ENCODE peak calls at places on chromosomes 12 and 14, in nine cellular contexts. One of them, this sample, is unnamed.
A peak's percentile ranks its signal among the peaks of the same experiment; 100 is the strongest.

GRCh38 chr12:60760965-60761364 is 1165.1 kb downstream of the SLC16A7 start:
- DNase-seq in HCT116: no peak
- DNase-seq in PC-3: no peak
- DNase-seq in hepatocyte: no peak
- DNase-seq in neural progenitor cell: no peak
- DNase-seq in GM23248: no peak
- DNase-seq in OCI-LY7: no peak
- DNase-seq in SK-N-SH: no peak
- DNase-seq in MM.1S: no peak
- DNase-seq in this sample: no peak

GRCh38 chr12:130668286-130669204 is 47.6 kb downstream of the RIMBP2 start:
- DNase-seq in HCT116: no peak
- DNase-seq in PC-3: no peak
- DNase-seq in hepatocyte: no peak
- DNase-seq in neural progenitor cell: no peak
- DNase-seq in GM23248: no peak
- DNase-seq in OCI-LY7: no peak
- DNase-seq in SK-N-SH: no peak
- DNase-seq in MM.1S: no peak
- DNase-seq in this sample: no peak

GRCh38 chr12:130405332-130405731 is 67.6 kb downstream of the PIWIL1 start:
- DNase-seq in HCT116: no peak
- DNase-seq in PC-3: no peak
- DNase-seq in hepatocyte: no peak
- DNase-seq in neural progenitor cell: no peak
- DNase-seq in GM23248: no peak
- DNase-seq in OCI-LY7: no peak
- DNase-seq in SK-N-SH: no peak
- DNase-seq in MM.1S: no peak
- DNase-seq in this sample: no peak

GRCh38 chr14:65237023-65237814 is 134.9 kb upstream of the MAX start:
- DNase-seq in HCT116: no peak
- DNase-seq in PC-3: no peak
- DNase-seq in hepatocyte: no peak
- DNase-seq in neural progenitor cell: no peak
- DNase-seq in GM23248: peak; percentile 62
- DNase-seq in OCI-LY7: no peak
- DNase-seq in SK-N-SH: no peak
- DNase-seq in MM.1S: no peak
- DNase-seq in this sample: no peak

GRCh38 chr12:8996682-8997405 is 7.5 kb downstream of the KLRG1 start:
- DNase-seq in HCT116: no peak
- DNase-seq in PC-3: no peak
- DNase-seq in hepatocyte: peak; percentile 49
- DNase-seq in neural progenitor cell: no peak
- DNase-seq in GM23248: peak; percentile 49
- DNase-seq in OCI-LY7: no peak
- DNase-seq in SK-N-SH: no peak
- DNase-seq in MM.1S: no peak
- DNase-seq in this sample: no peak

GRCh38 chr14:72962829-72963312 is 36.6 kb downstream of the DCAF4 start:
- DNase-seq in HCT116: peak; percentile 92
- DNase-seq in PC-3: peak; percentile 91
- DNase-seq in hepatocyte: no peak
- DNase-seq in neural progenitor cell: peak; percentile 44
- DNase-seq in GM23248: peak; percentile 87
- DNase-seq in OCI-LY7: no peak
- DNase-seq in SK-N-SH: no peak
- DNase-seq in MM.1S: no peak
- DNase-seq in this sample: peak; percentile 79

GRCh38 chr12:101850199-101850598 is 19.4 kb upstream of the GNPTAB start:
- DNase-seq in HCT116: no peak
- DNase-seq in PC-3: no peak
- DNase-seq in hepatocyte: no peak
- DNase-seq in neural progenitor cell: no peak
- DNase-seq in GM23248: no peak
- DNase-seq in OCI-LY7: peak; percentile 34
- DNase-seq in SK-N-SH: no peak
- DNase-seq in MM.1S: no peak
- DNase-seq in this sample: no peak

GRCh38 chr12:132071837-132072384 is 72.2 kb downstream of the DDX51 start:
- DNase-seq in HCT116: no peak
- DNase-seq in PC-3: no peak
- DNase-seq in hepatocyte: no peak
- DNase-seq in neural progenitor cell: no peak
- DNase-seq in GM23248: no peak
- DNase-seq in OCI-LY7: no peak
- DNase-seq in SK-N-SH: no peak
- DNase-seq in MM.1S: no peak
- DNase-seq in this sample: no peak

GRCh38 chr12:108622425-108622824 is 11.3 kb downstream of the SELPLG start:
- DNase-seq in HCT116: no peak
- DNase-seq in PC-3: no peak
- DNase-seq in hepatocyte: no peak
- DNase-seq in neural progenitor cell: peak; percentile 63
- DNase-seq in GM23248: no peak
- DNase-seq in OCI-LY7: peak; percentile 61
- DNase-seq in SK-N-SH: no peak
- DNase-seq in MM.1S: no peak
- DNase-seq in this sample: peak; percentile 79

GRCh38 chr12:52145228-52145940 is 46.4 kb downstream of the KRT80 start:
- DNase-seq in HCT116: no peak
- DNase-seq in PC-3: peak; percentile 30
- DNase-seq in hepatocyte: no peak
- DNase-seq in neural progenitor cell: peak; percentile 27
- DNase-seq in GM23248: no peak
- DNase-seq in OCI-LY7: no peak
- DNase-seq in SK-N-SH: no peak
- DNase-seq in MM.1S: no peak
- DNase-seq in this sample: no peak

GRCh38 chr12:25958254-25959068 is at the start of gene RASSF8:
- DNase-seq in HCT116: no peak
- DNase-seq in PC-3: peak; percentile 90
- DNase-seq in hepatocyte: peak; percentile 93
- DNase-seq in neural progenitor cell: peak; percentile 95
- DNase-seq in GM23248: peak; percentile 93
- DNase-seq in OCI-LY7: no peak
- DNase-seq in SK-N-SH: peak; percentile 94
- DNase-seq in MM.1S: peak; percentile 71
- DNase-seq in this sample: peak; percentile 86

GRCh38 chr14:99468836-99469592 is 11.6 kb downstream of the SETD3 start:
- DNase-seq in HCT116: no peak
- DNase-seq in PC-3: peak; percentile 32
- DNase-seq in hepatocyte: no peak
- DNase-seq in neural progenitor cell: no peak
- DNase-seq in GM23248: no peak
- DNase-seq in OCI-LY7: no peak
- DNase-seq in SK-N-SH: no peak
- DNase-seq in MM.1S: no peak
- DNase-seq in this sample: no peak

GRCh38 chr14:56482306-56482705 is 97.3 kb upstream of the TMEM260 start:
- DNase-seq in HCT116: peak; percentile 28
- DNase-seq in PC-3: peak; percentile 53
- DNase-seq in hepatocyte: peak; percentile 22
- DNase-seq in neural progenitor cell: peak; percentile 76
- DNase-seq in GM23248: peak; percentile 15
- DNase-seq in OCI-LY7: no peak
- DNase-seq in SK-N-SH: no peak
- DNase-seq in MM.1S: no peak
- DNase-seq in this sample: peak; percentile 86

DNA sequence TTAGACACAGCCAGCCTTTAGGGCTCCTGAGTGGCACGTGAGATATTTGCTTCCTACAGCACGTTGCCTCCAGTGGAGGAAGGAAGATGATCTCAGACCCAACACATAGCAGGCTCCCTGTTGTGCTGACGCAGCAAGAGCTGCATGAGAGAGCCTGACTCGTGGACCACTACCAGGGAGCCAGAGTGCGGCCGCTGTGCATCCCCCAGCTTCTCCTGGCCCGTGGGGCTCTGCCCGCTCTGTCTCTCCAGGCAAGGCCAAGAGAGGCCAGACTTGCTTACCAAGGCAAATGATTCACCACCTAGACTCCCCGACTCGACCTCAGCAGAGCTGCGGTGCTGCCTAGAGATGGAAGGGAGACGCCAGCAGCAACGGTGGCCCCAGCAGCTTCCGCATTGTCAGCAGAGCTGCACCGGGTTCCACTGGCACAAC is 37.5 kb downstream of the MAP3K9 start:
- DNase-seq in HCT116: no peak
- DNase-seq in PC-3: no peak
- DNase-seq in hepatocyte: no peak
- DNase-seq in neural progenitor cell: peak; percentile 40
- DNase-seq in GM23248: no peak
- DNase-seq in OCI-LY7: no peak
- DNase-seq in SK-N-SH: no peak
- DNase-seq in MM.1S: no peak
- DNase-seq in this sample: peak; percentile 31
- TF ChIP-seq EZH2phosphoT487 in HCT116: no peak
- TF ChIP-seq EZH2phosphoT487 in PC-3: no peak
- TF ChIP-seq EZH2phosphoT487 in hepatocyte: no peak
- TF ChIP-seq EZH2phosphoT487 in neural progenitor cell: no peak
- TF ChIP-seq EZH2phosphoT487 in GM23248: no peak
- TF ChIP-seq EZH2phosphoT487 in OCI-LY7: no peak
- TF ChIP-seq EZH2phosphoT487 in SK-N-SH: no peak
- TF ChIP-seq EZH2phosphoT487 in MM.1S: no peak
- TF ChIP-seq EZH2phosphoT487 in this sample: no peak

DNA sequence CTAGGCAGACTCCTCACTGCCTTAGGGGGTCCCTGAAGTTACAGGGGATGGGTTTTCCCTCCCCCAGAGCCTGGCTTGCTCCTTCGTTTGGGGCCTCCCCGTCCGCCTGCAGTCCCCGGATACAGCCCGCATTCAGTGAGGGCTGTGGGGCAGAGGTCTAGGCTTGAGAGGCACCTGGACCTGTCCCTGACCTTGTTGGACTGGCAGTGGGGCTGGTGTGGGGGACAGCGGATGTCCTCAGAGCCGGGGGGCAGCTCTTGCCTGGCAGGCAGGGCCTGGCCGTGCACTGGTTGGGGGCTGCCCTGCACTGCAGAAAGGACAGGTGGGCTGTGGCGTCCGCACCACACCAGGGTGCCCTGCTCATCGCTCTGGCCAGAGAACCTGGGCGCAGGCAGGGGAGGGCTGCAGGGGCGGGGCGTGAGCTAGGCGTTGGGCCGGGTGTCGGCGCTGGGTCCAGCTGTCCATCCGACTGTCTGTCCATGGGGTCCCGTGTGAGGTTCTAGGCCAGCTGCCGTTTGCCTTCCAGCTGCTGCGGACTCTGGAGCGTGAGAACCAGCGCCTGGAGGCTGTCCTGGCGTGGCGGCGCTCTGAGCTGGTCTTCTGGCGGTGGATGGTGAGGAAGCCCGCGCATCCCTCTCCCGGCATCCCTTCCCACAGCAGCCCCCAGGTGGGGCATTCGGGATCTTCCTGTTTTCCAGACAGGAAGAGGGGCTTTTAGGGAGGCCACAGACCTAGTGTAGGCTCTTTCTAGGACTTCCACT is 6.0 kb downstream of the TEDC1 start:
- DNase-seq in HCT116: no peak
- DNase-seq in PC-3: no peak
- DNase-seq in hepatocyte: no peak
- DNase-seq in neural progenitor cell: no peak
- DNase-seq in GM23248: no peak
- DNase-seq in OCI-LY7: no peak
- DNase-seq in SK-N-SH: no peak
- DNase-seq in MM.1S: no peak
- DNase-seq in this sample: no peak
- TF ChIP-seq EZH2phosphoT487 in HCT116: no peak
- TF ChIP-seq EZH2phosphoT487 in PC-3: no peak
- TF ChIP-seq EZH2phosphoT487 in hepatocyte: no peak
- TF ChIP-seq EZH2phosphoT487 in neural progenitor cell: no peak
- TF ChIP-seq EZH2phosphoT487 in GM23248: no peak
- TF ChIP-seq EZH2phosphoT487 in OCI-LY7: no peak
- TF ChIP-seq EZH2phosphoT487 in SK-N-SH: no peak
- TF ChIP-seq EZH2phosphoT487 in MM.1S: no peak
- TF ChIP-seq EZH2phosphoT487 in this sample: no peak

DNA sequence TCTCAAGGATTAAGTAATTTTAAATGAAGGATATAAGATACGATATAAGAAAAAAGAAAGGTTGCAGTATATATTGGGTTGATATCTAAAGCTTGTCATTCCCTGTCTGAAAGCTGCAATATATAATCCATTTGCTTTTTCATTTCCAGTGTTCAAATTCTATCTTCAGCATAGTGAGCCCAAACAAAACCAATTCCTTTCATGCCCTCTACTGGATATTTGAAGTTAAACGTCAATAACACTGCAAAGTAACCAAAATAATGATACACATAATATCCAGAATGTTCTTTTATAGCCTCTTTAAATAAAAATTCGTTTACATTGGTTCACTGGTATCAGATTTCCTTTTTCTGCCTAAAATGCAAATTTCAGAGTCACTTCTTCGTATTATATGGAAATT is 64.5 kb upstream of the DAAM1 start:
- DNase-seq in HCT116: no peak
- DNase-seq in PC-3: peak; percentile 76
- DNase-seq in hepatocyte: peak; percentile 18
- DNase-seq in neural progenitor cell: no peak
- DNase-seq in GM23248: peak; percentile 68
- DNase-seq in OCI-LY7: peak; percentile 55
- DNase-seq in SK-N-SH: peak; percentile 38
- DNase-seq in MM.1S: no peak
- DNase-seq in this sample: peak; percentile 12
- TF ChIP-seq EZH2phosphoT487 in HCT116: no peak
- TF ChIP-seq EZH2phosphoT487 in PC-3: no peak
- TF ChIP-seq EZH2phosphoT487 in hepatocyte: no peak
- TF ChIP-seq EZH2phosphoT487 in neural progenitor cell: no peak
- TF ChIP-seq EZH2phosphoT487 in GM23248: no peak
- TF ChIP-seq EZH2phosphoT487 in OCI-LY7: no peak
- TF ChIP-seq EZH2phosphoT487 in SK-N-SH: no peak
- TF ChIP-seq EZH2phosphoT487 in MM.1S: no peak
- TF ChIP-seq EZH2phosphoT487 in this sample: no peak

GRCh38 chr14:24803933-24804494 is 170.0 kb upstream of the GZMB start:
- DNase-seq in HCT116: no peak
- DNase-seq in PC-3: no peak
- DNase-seq in hepatocyte: no peak
- DNase-seq in neural progenitor cell: no peak
- DNase-seq in GM23248: no peak
- DNase-seq in OCI-LY7: no peak
- DNase-seq in SK-N-SH: no peak
- DNase-seq in MM.1S: no peak
- DNase-seq in this sample: no peak

GRCh38 chr14:24798911-24799310 is 164.9 kb upstream of the GZMB start:
- DNase-seq in HCT116: no peak
- DNase-seq in PC-3: no peak
- DNase-seq in hepatocyte: no peak
- DNase-seq in neural progenitor cell: no peak
- DNase-seq in GM23248: no peak
- DNase-seq in OCI-LY7: no peak
- DNase-seq in SK-N-SH: no peak
- DNase-seq in MM.1S: no peak
- DNase-seq in this sample: peak; percentile 28

GRCh38 chr14:24804813-24805212 is 170.8 kb upstream of the GZMB start:
- DNase-seq in HCT116: no peak
- DNase-seq in PC-3: no peak
- DNase-seq in hepatocyte: peak; percentile 61
- DNase-seq in neural progenitor cell: no peak
- DNase-seq in GM23248: peak; percentile 17
- DNase-seq in OCI-LY7: no peak
- DNase-seq in SK-N-SH: no peak
- DNase-seq in MM.1S: no peak
- DNase-seq in this sample: no peak

GRCh38 chr14:24801024-24801423 is 167.0 kb upstream of the GZMB start:
- DNase-seq in HCT116: no peak
- DNase-seq in PC-3: no peak
- DNase-seq in hepatocyte: no peak
- DNase-seq in neural progenitor cell: no peak
- DNase-seq in GM23248: no peak
- DNase-seq in OCI-LY7: no peak
- DNase-seq in SK-N-SH: no peak
- DNase-seq in MM.1S: no peak
- DNase-seq in this sample: no peak

GRCh38 chr14:24802236-24802635 is 168.2 kb upstream of the GZMB start:
- DNase-seq in HCT116: no peak
- DNase-seq in PC-3: no peak
- DNase-seq in hepatocyte: no peak
- DNase-seq in neural progenitor cell: peak; percentile 10
- DNase-seq in GM23248: no peak
- DNase-seq in OCI-LY7: no peak
- DNase-seq in SK-N-SH: no peak
- DNase-seq in MM.1S: no peak
- DNase-seq in this sample: peak; percentile 15
- TF ChIP-seq EZH2phosphoT487 in HCT116: no peak
- TF ChIP-seq EZH2phosphoT487 in PC-3: no peak
- TF ChIP-seq EZH2phosphoT487 in hepatocyte: no peak
- TF ChIP-seq EZH2phosphoT487 in neural progenitor cell: no peak
- TF ChIP-seq EZH2phosphoT487 in GM23248: no peak
- TF ChIP-seq EZH2phosphoT487 in OCI-LY7: no peak
- TF ChIP-seq EZH2phosphoT487 in SK-N-SH: no peak
- TF ChIP-seq EZH2phosphoT487 in MM.1S: no peak
- TF ChIP-seq EZH2phosphoT487 in this sample: no peak